ENCODE peak calls at places on chromosomes 4 and X, in nine cellular contexts. S, Q, J, K, B, G, T, D and U are unnamed samples.

GRCh38 chrX:134718329-134719317 is 60.4 kb upstream of the PLAC1 start:
- DNase-seq in S (peak), Q (no peak), J (peak), K (peak), B (no peak), G (no peak), T (no peak), D (peak), U (peak)

GRCh38 chrX:130084651-130085237 is 25.6 kb downstream of the ELF4 start:
- DNase-seq in S (no peak), Q (peak), J (no peak), K (no peak), B (no peak), G (no peak), T (no peak), D (no peak), U (no peak)

GRCh38 chrX:41846714-41847113 is 76.6 kb downstream of the CASK start:
- DNase-seq in S (no peak), Q (no peak), J (no peak), K (no peak), B (no peak), G (no peak), T (no peak), D (no peak), U (no peak)

GRCh38 chrX:121093011-121093410 is 45.6 kb downstream of the GLUD2 start:
- DNase-seq in S (no peak), Q (no peak), J (no peak), K (no peak), B (no peak), G (no peak), T (no peak), D (no peak), U (no peak)

GRCh38 chr4:70670332-70671014 is 4.2 kb upstream of the JCHAIN start:
- DNase-seq in S (no peak), Q (no peak), J (peak), K (peak), B (no peak), G (no peak), T (no peak), D (no peak), U (no peak)

GRCh38 chr4:2469192-2469984 is 482 bp downstream of the RNF4 start:
- DNase-seq in S (peak), Q (peak), J (no peak), K (peak), B (no peak), G (peak), T (peak), D (peak), U (no peak)

GRCh38 chrX:34332336-34332735 is 200.2 kb upstream of the FAM47A start:
- DNase-seq in S (no peak), Q (no peak), J (no peak), K (no peak), B (no peak), G (no peak), T (no peak), D (no peak), U (no peak)

GRCh38 chrX:47191331-47191730 is 2.3 kb upstream of the UBA1 start:
- DNase-seq in S (no peak), Q (no peak), J (no peak), K (no peak), B (no peak), G (no peak), T (peak), D (no peak), U (no peak)

GRCh38 chr4:7353846-7354610 is 80.7 kb downstream of the PSAPL1 start:
- DNase-seq in S (no peak), Q (no peak), J (no peak), K (no peak), B (no peak), G (no peak), T (no peak), D (no peak), U (no peak)

GRCh38 chr4:4471195-4471594 is 70.7 kb downstream of the STX18 start:
- DNase-seq in S (no peak), Q (no peak), J (no peak), K (no peak), B (no peak), G (no peak), T (no peak), D (no peak), U (no peak)

GRCh38 chrX:124555036-124555595 is 208.8 kb downstream of the SH2D1A start:
- DNase-seq in S (no peak), Q (no peak), J (no peak), K (peak), B (no peak), G (no peak), T (no peak), D (no peak), U (no peak)

GRCh38 chr4:28555851-28556250 is 1695.2 kb downstream of the STIM2 start:
- DNase-seq in S (no peak), Q (no peak), J (no peak), K (peak), B (no peak), G (no peak), T (no peak), D (no peak), U (peak)

GRCh38 chr4:140054861-140055260 is 99.1 kb downstream of the MAML3 start:
- DNase-seq in S (no peak), Q (no peak), J (no peak), K (no peak), B (no peak), G (no peak), T (no peak), D (no peak), U (no peak)

GRCh38 chrX:82677281-82677680 is 830.8 kb upstream of the POU3F4 start:
- DNase-seq in S (no peak), Q (no peak), J (no peak), K (no peak), B (no peak), G (no peak), T (no peak), D (no peak), U (no peak)

GRCh38 chrX:18973527-18974192 is 10.3 kb downstream of the PHKA2 start:
- DNase-seq in S (no peak), Q (no peak), J (no peak), K (no peak), B (no peak), G (no peak), T (peak), D (peak), U (no peak)

GRCh38 chr4:65482410-65482809 is 187.9 kb downstream of the EPHA5 start:
- DNase-seq in S (no peak), Q (no peak), J (no peak), K (no peak), B (no peak), G (no peak), T (no peak), D (no peak), U (no peak)

GRCh38 chr4:159547645-159548308 is 444.9 kb downstream of the RAPGEF2 start:
- DNase-seq in S (no peak), Q (no peak), J (no peak), K (peak), B (no peak), G (no peak), T (no peak), D (peak), U (no peak)

GRCh38 chrX:83516597-83516996 is 8.5 kb downstream of the POU3F4 start:
- DNase-seq in S (no peak), Q (no peak), J (no peak), K (no peak), B (no peak), G (no peak), T (no peak), D (no peak), U (no peak)

GRCh38 chrX:15336023-15336413 is 695 bp upstream of the PIGA start:
- DNase-seq in S (peak), Q (no peak), J (peak), K (peak), B (no peak), G (no peak), T (peak), D (no peak), U (no peak)

GRCh38 chr4:140151700-140152014 is 2.3 kb downstream of the MAML3 start:
- DNase-seq in S (peak), Q (peak), J (no peak), K (peak), B (peak), G (peak), T (peak), D (peak), U (no peak)

GRCh38 chr4:16289872-16290554 is 63.7 kb upstream of the TAPT1 start:
- DNase-seq in S (no peak), Q (no peak), J (no peak), K (peak), B (no peak), G (no peak), T (peak), D (no peak), U (peak)

GRCh38 chr4:26020896-26021295 is 106.9 kb downstream of the SMIM20 start:
- DNase-seq in S (no peak), Q (no peak), J (no peak), K (peak), B (no peak), G (no peak), T (no peak), D (no peak), U (no peak)

GRCh38 chr4:26238782-26239647 is 81.8 kb upstream of the RBPJ start:
- DNase-seq in S (no peak), Q (no peak), J (no peak), K (peak), B (no peak), G (no peak), T (peak), D (peak), U (peak)

GRCh38 chr4:93448691-93449293 is 379.8 kb upstream of the ATOH1 start:
- DNase-seq in S (no peak), Q (no peak), J (no peak), K (no peak), B (no peak), G (no peak), T (no peak), D (no peak), U (no peak)

GRCh38 chr4:109125084-109125483 is 177.4 kb downstream of the COL25A1 start:
- DNase-seq in S (no peak), Q (no peak), J (no peak), K (no peak), B (no peak), G (no peak), T (no peak), D (no peak), U (no peak)

GRCh38 chrX:118360429-118361125 is 14.7 kb downstream of the WDR44 start:
- DNase-seq in S (no peak), Q (no peak), J (no peak), K (no peak), B (no peak), G (no peak), T (no peak), D (no peak), U (no peak)